ENCODE peak calls at places on chromosome 9, in five cellular contexts. L, C, W, A and H are unnamed samples.

GRCh38 chr9:98146101-98146991 is 27.3 kb upstream of the TRIM14 start:
- DNase-seq in W (peak), L (no peak), A (no peak), C (peak), H (no peak)

GRCh38 chr9:122526602-122527001 is 491 bp downstream of the OR1N1 start:
- DNase-seq in A (no peak), C (no peak), L (no peak), W (no peak), H (no peak)

GRCh38 chr9:21605489-21605931 is 123.4 kb upstream of the IFNE start:
- DNase-seq in L (no peak), C (peak), W (no peak), A (no peak), H (no peak)

GRCh38 chr9:1071730-1072129 is 21.6 kb downstream of the DMRT2 start:
- DNase-seq in C (no peak), W (no peak), A (no peak), L (no peak), H (no peak)

GRCh38 chr9:794386-794785 is 47.1 kb upstream of the DMRT1 start:
- DNase-seq in A (no peak), C (no peak), W (no peak), L (no peak), H (no peak)

GRCh38 chr9:122948313-122948712 is 7.5 kb downstream of the RABGAP1 start:
- DNase-seq in C (no peak), L (no peak), A (no peak), W (no peak), H (no peak)

GRCh38 chr9:33795819-33796218 is 458 bp downstream of the PRSS3 start:
- DNase-seq in C (no peak), A (no peak), L (no peak), W (no peak), H (no peak)

GRCh38 chr9:134968823-134969090 is 51.0 kb upstream of the FCN1 start:
- DNase-seq in C (no peak), A (no peak), L (no peak), W (no peak), H (no peak)

GRCh38 chr9:106757539-106757938 is 105.4 kb upstream of the ZNF462 start:
- DNase-seq in L (no peak), W (no peak), A (no peak), C (no peak), H (no peak)

GRCh38 chr9:125659954-125660353 is 47.1 kb downstream of the MAPKAP1 start:
- DNase-seq in L (no peak), W (no peak), C (peak), A (no peak), H (no peak)

GRCh38 chr9:109068764-109069163 is 51.0 kb downstream of the TMEM245 start:
- DNase-seq in C (no peak), W (no peak), L (no peak), A (no peak), H (no peak)

GRCh38 chr9:37587521-37587920 is 4.9 kb downstream of the TOMM5 start:
- DNase-seq in L (no peak), A (no peak), C (no peak), W (no peak), H (no peak)

GRCh38 chr9:110179734-110180133 is 28.2 kb downstream of the C9orf152 start:
- DNase-seq in C (peak), L (no peak), A (no peak), W (no peak), H (no peak)

GRCh38 chr9:136571525-136571924 is 25.7 kb upstream of the NOTCH1 start:
- DNase-seq in W (no peak), C (no peak), L (no peak), A (no peak), H (no peak)

GRCh38 chr9:93649610-93650261 is 73.4 kb downstream of the PHF2 start:
- DNase-seq in W (no peak), C (no peak), A (no peak), L (no peak), H (no peak)

GRCh38 chr9:76441551-76442322 is 17.2 kb upstream of the GCNT1 start:
- DNase-seq in C (no peak), W (no peak), L (peak), A (no peak), H (no peak)

GRCh38 chr9:16559418-16560188 is 310.9 kb downstream of the BNC2 start:
- DNase-seq in W (no peak), A (no peak), C (no peak), L (no peak), H (no peak)